ENCODE peak calls at places on chromosomes 6 and 20, in nine cellular contexts. V is mucosa of descending colon, Z is left lung, D is GM23338, Q is GM12865, E is esophagus muscularis mucosa, I is D721Med, Y is colonic mucosa, S is nephron progenitor cell. T is an unnamed sample.

GRCh38 chr6:154154389-154154967 is 115.4 kb downstream of the OPRM1 start:
- DNase-seq in V (no peak), Z (no peak), D (peak), Q (peak), E (peak), I (no peak), Y (peak), S (peak), T (peak)

GRCh38 chr6:19413323-19413722 is 423.8 kb upstream of the ID4 start:
- DNase-seq in V (no peak), Z (no peak), D (no peak), Q (no peak), E (no peak), I (no peak), Y (no peak), S (no peak), T (no peak)

GRCh38 chr6:51868591-51869355 is 218.6 kb downstream of the PKHD1 start:
- DNase-seq in V (no peak), Z (no peak), D (no peak), Q (peak), E (no peak), I (no peak), Y (no peak), S (no peak), T (no peak)

GRCh38 chr6:40443842-40444241 is 143.3 kb downstream of the LRFN2 start:
- DNase-seq in V (no peak), Z (no peak), D (no peak), Q (no peak), E (no peak), I (no peak), Y (no peak), S (no peak), T (no peak)

GRCh38 chr20:50663095-50663821 is 28.1 kb downstream of the RIPOR3 start:
- DNase-seq in V (no peak), Z (no peak), D (peak), Q (peak), E (no peak), I (no peak), Y (no peak), S (no peak), T (no peak)

GRCh38 chr6:34082348-34082747 is 63.5 kb downstream of the GRM4 start:
- DNase-seq in V (no peak), Z (no peak), D (no peak), Q (no peak), E (no peak), I (no peak), Y (no peak), S (no peak), T (no peak)

GRCh38 chr6:44415424-44415823 is 27.9 kb downstream of the CDC5L start:
- DNase-seq in V (no peak), Z (no peak), D (peak), Q (peak), E (no peak), I (no peak), Y (peak), S (no peak), T (no peak)

GRCh38 chr20:46604551-46605133 is 46.6 kb downstream of the SLC13A3 start:
- DNase-seq in V (no peak), Z (no peak), D (no peak), Q (no peak), E (no peak), I (no peak), Y (no peak), S (no peak), T (no peak)

GRCh38 chr20:33751775-33752174 is 20.0 kb downstream of the ZNF341 start:
- DNase-seq in V (no peak), Z (no peak), D (no peak), Q (no peak), E (no peak), I (no peak), Y (no peak), S (no peak), T (no peak)

GRCh38 chr6:147154454-147154853 is 49.8 kb upstream of the STXBP5 start:
- DNase-seq in V (no peak), Z (no peak), D (no peak), Q (no peak), E (no peak), I (no peak), Y (no peak), S (no peak), T (no peak)

GRCh38 chr6:23589811-23590210 is 536.2 kb upstream of the NRSN1 start:
- DNase-seq in V (no peak), Z (no peak), D (no peak), Q (no peak), E (no peak), I (no peak), Y (no peak), S (no peak), T (no peak)

GRCh38 chr6:137056121-137056880 is 11.5 kb upstream of the IL20RA start:
- DNase-seq in V (no peak), Z (no peak), D (no peak), Q (no peak), E (no peak), I (no peak), Y (no peak), S (no peak), T (no peak)

GRCh38 chr20:62320581-62321354 is 18.0 kb downstream of the ADRM1 start:
- DNase-seq in V (no peak), Z (no peak), D (peak), Q (peak), E (no peak), I (no peak), Y (peak), S (peak), T (no peak)

GRCh38 chr20:20211274-20211987 is 156.5 kb upstream of the INSM1 start:
- DNase-seq in V (no peak), Z (no peak), D (no peak), Q (no peak), E (no peak), I (no peak), Y (peak), S (no peak), T (no peak)

GRCh38 chr6:120826253-120826652 is 508.0 kb downstream of the TBC1D32 start:
- DNase-seq in V (no peak), Z (no peak), D (peak), Q (peak), E (no peak), I (no peak), Y (peak), S (peak), T (no peak)

GRCh38 chr6:139965393-139965792 is 590.9 kb upstream of the CITED2 start:
- DNase-seq in V (no peak), Z (no peak), D (peak), Q (no peak), E (no peak), I (no peak), Y (no peak), S (no peak), T (no peak)

GRCh38 chr6:79947191-79948173 is at the start of gene ELOVL4:
- DNase-seq in V (peak), Z (peak), D (peak), Q (peak), E (no peak), I (peak), Y (peak), S (peak), T (peak)

GRCh38 chr6:45310118-45310788 is 17.9 kb upstream of the RUNX2 start:
- DNase-seq in V (no peak), Z (no peak), D (peak), Q (peak), E (no peak), I (no peak), Y (no peak), S (no peak), T (no peak)

GRCh38 chr6:32624565-32624964 is 12.6 kb upstream of the HLA-DQA1 start:
- DNase-seq in V (no peak), Z (no peak), D (no peak), Q (no peak), E (no peak), I (no peak), Y (no peak), S (no peak), T (no peak)

GRCh38 chr6:137094411-137095008 is 49.7 kb upstream of the IL20RA start:
- DNase-seq in V (no peak), Z (no peak), D (peak), Q (peak), E (no peak), I (no peak), Y (peak), S (peak), T (peak)

GRCh38 chr6:136921521-136921935 is 573 bp upstream of the SLC35D3 start:
- DNase-seq in V (peak), Z (no peak), D (peak), Q (peak), E (no peak), I (no peak), Y (no peak), S (peak), T (peak)

GRCh38 chr6:73074175-73074574 is 151.1 kb downstream of the KHDC1L start:
- DNase-seq in V (no peak), Z (no peak), D (no peak), Q (no peak), E (no peak), I (no peak), Y (no peak), S (no peak), T (no peak)

GRCh38 chr20:9294081-9294480 is 220.3 kb upstream of the LAMP5 start:
- DNase-seq in V (no peak), Z (no peak), D (no peak), Q (no peak), E (no peak), I (no peak), Y (no peak), S (no peak), T (no peak)

GRCh38 chr6:139373928-139374356 is 506 bp downstream of the CITED2 start:
- DNase-seq in V (no peak), Z (no peak), D (no peak), Q (no peak), E (peak), I (no peak), Y (no peak), S (no peak), T (no peak)

GRCh38 chr6:37793067-37793466 is 26.5 kb upstream of the ZFAND3 start:
- DNase-seq in V (no peak), Z (no peak), D (no peak), Q (no peak), E (no peak), I (no peak), Y (no peak), S (no peak), T (no peak)

GRCh38 chr6:116450185-116450710 is 10.9 kb upstream of the CALHM6 start:
- DNase-seq in V (no peak), Z (no peak), D (no peak), Q (no peak), E (no peak), I (no peak), Y (no peak), S (no peak), T (no peak)

GRCh38 chr6:35319346-35320030 is 21.9 kb downstream of the DEF6 start:
- DNase-seq in V (no peak), Z (no peak), D (no peak), Q (no peak), E (no peak), I (no peak), Y (no peak), S (no peak), T (no peak)

GRCh38 chr6:24974182-24975171 is 38.7 kb upstream of the RIPOR2 start:
- DNase-seq in V (no peak), Z (no peak), D (no peak), Q (no peak), E (no peak), I (no peak), Y (no peak), S (no peak), T (no peak)

GRCh38 chr6:105815657-105816555 is 270.2 kb upstream of the PRDM1 start:
- DNase-seq in V (no peak), Z (no peak), D (no peak), Q (no peak), E (no peak), I (no peak), Y (no peak), S (no peak), T (no peak)

GRCh38 chr20:34873583-34874093 is 982 bp upstream of the GGT7 start:
- DNase-seq in V (no peak), Z (no peak), D (no peak), Q (no peak), E (no peak), I (no peak), Y (no peak), S (no peak), T (no peak)

GRCh38 chr6:122790740-122791679 is 2.0 kb downstream of the SMPDL3A start:
- DNase-seq in V (no peak), Z (peak), D (peak), Q (no peak), E (no peak), I (no peak), Y (peak), S (no peak), T (no peak)

GRCh38 chr20:47802975-47803374 is 17.7 kb upstream of the SULF2 start:
- DNase-seq in V (no peak), Z (no peak), D (no peak), Q (no peak), E (no peak), I (no peak), Y (no peak), S (no peak), T (no peak)
- TF ChIP-seq CTCF in V (no peak), Z (no peak), D (no peak), Q (no peak), E (no peak), I (no peak), Y (no peak), S (no peak), T (no peak)

GRCh38 chr20:53291548-53291947 is 302.1 kb downstream of the ZNF217 start:
- DNase-seq in V (no peak), Z (no peak), D (peak), Q (peak), E (no peak), I (no peak), Y (no peak), S (peak), T (no peak)
- TF ChIP-seq CTCF in V (no peak), Z (no peak), D (peak), Q (peak), E (no peak), I (peak), Y (no peak), S (peak), T (no peak)

GRCh38 chr6:167139761-167140160 is 16.9 kb downstream of the CCR6 start:
- DNase-seq in V (no peak), Z (no peak), D (no peak), Q (no peak), E (no peak), I (no peak), Y (no peak), S (no peak), T (no peak)
- TF ChIP-seq CTCF in V (no peak), Z (no peak), D (peak), Q (no peak), E (no peak), I (no peak), Y (no peak), S (no peak), T (no peak)

GRCh38 chr6:13560651-13561044 is 13.8 kb upstream of the SIRT5 start:
- DNase-seq in V (no peak), Z (no peak), D (peak), Q (no peak), E (no peak), I (no peak), Y (no peak), S (no peak), T (no peak)
- TF ChIP-seq CTCF in V (no peak), Z (no peak), D (no peak), Q (no peak), E (no peak), I (no peak), Y (no peak), S (no peak), T (no peak)

GRCh38 chr6:100464910-100465700 is at the start of gene SIM1:
- DNase-seq in V (peak), Z (no peak), D (peak), Q (peak), E (peak), I (peak), Y (peak), S (peak), T (peak)

GRCh38 chr6:100463685-100464161 is 998 bp downstream of the SIM1 start:
- DNase-seq in V (no peak), Z (no peak), D (peak), Q (no peak), E (peak), I (no peak), Y (no peak), S (no peak), T (peak)

GRCh38 chr6:100462990-100463684 is 1.6 kb downstream of the SIM1 start:
- DNase-seq in V (no peak), Z (no peak), D (peak), Q (no peak), E (peak), I (no peak), Y (no peak), S (no peak), T (no peak)

GRCh38 chr6:100465701-100466409 is 1.1 kb upstream of the SIM1 start:
- DNase-seq in V (no peak), Z (no peak), D (peak), Q (no peak), E (peak), I (no peak), Y (no peak), S (no peak), T (peak)

GRCh38 chr6:100464162-100464851 is 414 bp downstream of the SIM1 start:
- DNase-seq in V (no peak), Z (no peak), D (peak), Q (no peak), E (peak), I (no peak), Y (no peak), S (peak), T (peak)
- TF ChIP-seq CTCF in V (no peak), Z (no peak), D (no peak), Q (no peak), E (no peak), I (no peak), Y (no peak), S (no peak), T (no peak)

GRCh38 chr6:150877928-150878327 is 12.4 kb downstream of the MTHFD1L start:
- DNase-seq in V (peak), Z (no peak), D (no peak), Q (no peak), E (no peak), I (no peak), Y (peak), S (no peak), T (no peak)

GRCh38 chr6:150878347-150879213 is 13.1 kb downstream of the MTHFD1L start:
- DNase-seq in V (no peak), Z (no peak), D (peak), Q (no peak), E (no peak), I (no peak), Y (no peak), S (no peak), T (no peak)

GRCh38 chr6:150868759-150869158 is 3.3 kb downstream of the MTHFD1L start:
- DNase-seq in V (no peak), Z (no peak), D (no peak), Q (no peak), E (no peak), I (no peak), Y (no peak), S (no peak), T (no peak)

GRCh38 chr6:150876598-150876997 is 11.1 kb downstream of the MTHFD1L start:
- DNase-seq in V (no peak), Z (no peak), D (peak), Q (no peak), E (no peak), I (no peak), Y (peak), S (no peak), T (no peak)

GRCh38 chr6:150874184-150874583 is 8.7 kb downstream of the MTHFD1L start:
- DNase-seq in V (no peak), Z (no peak), D (peak), Q (no peak), E (no peak), I (no peak), Y (no peak), S (no peak), T (no peak)
- TF ChIP-seq CTCF in V (no peak), Z (no peak), D (no peak), Q (no peak), E (no peak), I (no peak), Y (no peak), S (no peak), T (no peak)

GRCh38 chr6:133241088-133241900 is at the start of gene EYA4:
- DNase-seq in V (peak), Z (no peak), D (peak), Q (no peak), E (no peak), I (no peak), Y (no peak), S (peak), T (peak)
- TF ChIP-seq CTCF in V (no peak), Z (no peak), D (no peak), Q (no peak), E (no peak), I (no peak), Y (no peak), S (no peak), T (no peak)

GRCh38 chr6:63872233-63872632 is 236.6 kb downstream of the PHF3 start:
- DNase-seq in V (no peak), Z (no peak), D (no peak), Q (no peak), E (no peak), I (no peak), Y (no peak), S (no peak), T (no peak)
- TF ChIP-seq CTCF in V (no peak), Z (no peak), D (no peak), Q (no peak), E (no peak), I (no peak), Y (no peak), S (no peak), T (no peak)